ENCODE peak calls at places on chromosomes 6 and 20, in eight cellular contexts. A, J, W, Q, Z, I, D and H are unnamed samples.

GRCh38 chr6:125843593-125843992 is 52.8 kb downstream of the NCOA7 start:
- DNase-seq in A (no peak), J (no peak), W (no peak), Q (no peak), Z (no peak), I (no peak), D (no peak), H (no peak)

GRCh38 chr6:25700841-25701240 is 48.8 kb downstream of the SCGN start:
- DNase-seq in A (no peak), J (no peak), W (no peak), Q (no peak), Z (no peak), I (no peak), D (no peak), H (no peak)

GRCh38 chr6:166078294-166078693 is 89.4 kb downstream of the TBXT start:
- DNase-seq in A (no peak), J (no peak), W (no peak), Q (no peak), Z (no peak), I (no peak), D (no peak), H (no peak)

GRCh38 chr6:16273266-16273665 is 34.9 kb downstream of the GMPR start:
- DNase-seq in A (no peak), J (no peak), W (no peak), Q (no peak), Z (no peak), I (no peak), D (no peak), H (no peak)

GRCh38 chr6:32883789-32884188 is 29.8 kb downstream of the PSMB9 start:
- DNase-seq in A (no peak), J (peak), W (no peak), Q (no peak), Z (no peak), I (no peak), D (no peak), H (no peak)

GRCh38 chr6:139977887-139978332 is 603.5 kb upstream of the CITED2 start:
- DNase-seq in A (no peak), J (peak), W (no peak), Q (no peak), Z (no peak), I (no peak), D (no peak), H (no peak)

GRCh38 chr6:4818272-4818938 is 42.2 kb downstream of the CDYL start:
- DNase-seq in A (no peak), J (no peak), W (no peak), Q (no peak), Z (no peak), I (no peak), D (no peak), H (no peak)

GRCh38 chr6:107818272-107818671 is 5.8 kb downstream of the SCML4 start:
- DNase-seq in A (no peak), J (no peak), W (no peak), Q (no peak), Z (no peak), I (no peak), D (no peak), H (no peak)

GRCh38 chr6:47428288-47428687 is 49.3 kb upstream of the CD2AP start:
- DNase-seq in A (no peak), J (no peak), W (no peak), Q (no peak), Z (no peak), I (no peak), D (no peak), H (no peak)

GRCh38 chr20:42024653-42025052 is 406.5 kb upstream of the CHD6 start:
- DNase-seq in A (no peak), J (no peak), W (no peak), Q (no peak), Z (no peak), I (no peak), D (peak), H (no peak)

GRCh38 chr6:159360306-159360705 is 191.1 kb downstream of the FNDC1 start:
- DNase-seq in A (no peak), J (peak), W (no peak), Q (no peak), Z (no peak), I (no peak), D (no peak), H (no peak)

GRCh38 chr6:47168176-47168575 is 126.0 kb upstream of the ADGRF1 start:
- DNase-seq in A (peak), J (peak), W (no peak), Q (no peak), Z (no peak), I (no peak), D (no peak), H (no peak)

GRCh38 chr6:121651420-121651819 is 216.0 kb downstream of the GJA1 start:
- DNase-seq in A (no peak), J (no peak), W (no peak), Q (no peak), Z (no peak), I (no peak), D (no peak), H (no peak)

GRCh38 chr6:73369563-73369962 is at the start of gene OOEP:
- DNase-seq in A (no peak), J (no peak), W (no peak), Q (no peak), Z (no peak), I (no peak), D (no peak), H (no peak)

GRCh38 chr20:20493701-20494100 is 125.8 kb downstream of the INSM1 start:
- DNase-seq in A (no peak), J (no peak), W (no peak), Q (no peak), Z (no peak), I (no peak), D (no peak), H (no peak)

GRCh38 chr20:37990571-37991151 is 42.6 kb downstream of the TTI1 start:
- DNase-seq in A (no peak), J (no peak), W (no peak), Q (no peak), Z (peak), I (peak), D (no peak), H (peak)

GRCh38 chr6:113047932-113048331 is 700.8 kb downstream of the RFPL4B start:
- DNase-seq in A (no peak), J (no peak), W (no peak), Q (no peak), Z (no peak), I (no peak), D (no peak), H (no peak)

GRCh38 chr6:53465732-53466131 is 79.2 kb downstream of the GCLC start:
- DNase-seq in A (no peak), J (no peak), W (no peak), Q (no peak), Z (no peak), I (no peak), D (no peak), H (no peak)